ENCODE peak calls at places on chromosomes 6 and 20, in six cellular contexts. U is cardiac fibroblast, Y is cerebellar cortex, F is iPS-NIHi11, W is NCI-H748 treated with DMSO at 0.1 percent for 48 hours, X is islet precursor cell. T is an unnamed sample.

GRCh38 chr6:132687306-132687705 is 26.5 kb downstream of the VNN1 start:
- DNase-seq in U (peak; percentile 64), Y (no peak), F (no peak), W (no peak), X (no peak), T (peak; percentile 16)

GRCh38 chr20:20520776-20521175 is 152.9 kb downstream of the INSM1 start:
- DNase-seq in U (no peak), Y (peak; percentile 27), F (no peak), W (no peak), X (no peak), T (no peak)

GRCh38 chr6:84536914-84537638 is 227.3 kb downstream of the TBX18 start:
- DNase-seq in U (no peak), Y (no peak), F (no peak), W (no peak), X (no peak), T (no peak)

GRCh38 chr6:31125586-31126363 is 5.5 kb upstream of the CDSN start:
- DNase-seq in U (peak; percentile 40), Y (no peak), F (no peak), W (no peak), X (no peak), T (no peak)

GRCh38 chr6:100203391-100203790 is 209.4 kb upstream of the MCHR2 start:
- DNase-seq in U (peak; percentile 91), Y (no peak), F (no peak), W (no peak), X (no peak), T (no peak)

GRCh38 chr6:10194816-10195639 is 219.8 kb downstream of the TFAP2A start:
- DNase-seq in U (no peak), Y (no peak), F (no peak), W (no peak), X (peak; percentile 74), T (no peak)

GRCh38 chr6:166597711-166598440 is 11.4 kb upstream of the RAMACL start:
- DNase-seq in U (no peak), Y (peak; percentile 50), F (peak; percentile 19), W (peak; percentile 37), X (no peak), T (no peak)

GRCh38 chr6:91911945-91912344 is 1325.1 kb upstream of the MAP3K7 start:
- DNase-seq in U (no peak), Y (no peak), F (no peak), W (no peak), X (no peak), T (no peak)

GRCh38 chr6:16897669-16898068 is 136.4 kb upstream of the ATXN1 start:
- DNase-seq in U (no peak), Y (no peak), F (no peak), W (no peak), X (no peak), T (no peak)

GRCh38 chr20:31542201-31542842 is 28.1 kb downstream of the HM13 start:
- DNase-seq in U (no peak), Y (no peak), F (peak; percentile 6), W (no peak), X (peak; percentile 91), T (no peak)

GRCh38 chr20:18056174-18057105 is 1.3 kb downstream of the OVOL2 start:
- DNase-seq in U (no peak), Y (no peak), F (peak; percentile 76), W (peak; percentile 86), X (peak; percentile 77), T (no peak)

GRCh38 chr20:38169636-38170035 is 4.6 kb upstream of the TGM2 start:
- DNase-seq in U (no peak), Y (no peak), F (no peak), W (no peak), X (no peak), T (no peak)

GRCh38 chr6:56831334-56831733 is 123.6 kb upstream of the BEND6 start:
- DNase-seq in U (no peak), Y (no peak), F (no peak), W (no peak), X (no peak), T (no peak)

GRCh38 chr20:33947709-33948295 is 45.9 kb upstream of the RALY start:
- DNase-seq in U (peak; percentile 39), Y (peak; percentile 63), F (peak; percentile 89), W (peak; percentile 42), X (peak; percentile 83), T (peak; percentile 24)

GRCh38 chr6:159359581-159360264 is 190.5 kb downstream of the FNDC1 start:
- DNase-seq in U (no peak), Y (no peak), F (no peak), W (no peak), X (no peak), T (no peak)

GRCh38 chr6:148925701-148926100 is 178.9 kb downstream of the UST start:
- DNase-seq in U (no peak), Y (no peak), F (no peak), W (no peak), X (no peak), T (no peak)

GRCh38 chr6:15513801-15514711 is 148.8 kb downstream of the DTNBP1 start:
- DNase-seq in U (no peak), Y (peak; percentile 35), F (no peak), W (no peak), X (no peak), T (no peak)

GRCh38 chr6:132648356-132648755 is 10.6 kb downstream of the TAAR1 start:
- DNase-seq in U (peak; percentile 58), Y (no peak), F (no peak), W (no peak), X (no peak), T (peak; percentile 27)

GRCh38 chr20:25686081-25687077 is 10.3 kb downstream of the ZNF337 start:
- DNase-seq in U (no peak), Y (peak; percentile 71), F (no peak), W (no peak), X (no peak), T (no peak)

T was measured in endothelial cell of umbilical vein.